ENCODE peak calls at places on chromosomes 12 and 14, in nine cellular contexts. Y, A, T, P, U, J, S, Q and O are unnamed samples.

GRCh38 chr12:117118838-117119591 is 19.8 kb upstream of the TESC start:
- DNase-seq in Y (no peak), A (no peak), T (no peak), P (no peak), U (no peak), J (no peak), S (no peak), Q (no peak), O (no peak)

GRCh38 chr12:193282-193681 is 20.7 kb downstream of the SLC6A12 start:
- DNase-seq in Y (no peak), A (no peak), T (no peak), P (no peak), U (no peak), J (no peak), S (peak; percentile 17), Q (no peak), O (no peak)

GRCh38 chr14:63713058-63713457 is 14.8 kb downstream of the SGPP1 start:
- DNase-seq in Y (no peak), A (no peak), T (no peak), P (no peak), U (no peak), J (no peak), S (no peak), Q (no peak), O (no peak)

GRCh38 chr12:5083955-5084849 is 40.5 kb downstream of the KCNA5 start:
- DNase-seq in Y (no peak), A (peak; percentile 73), T (peak; percentile 47), P (peak; percentile 66), U (peak; percentile 73), J (no peak), S (peak; percentile 60), Q (peak; percentile 33), O (no peak)

GRCh38 chr12:54036620-54037359 is 3.9 kb downstream of the HOXC5 start:
- DNase-seq in Y (no peak), A (no peak), T (peak; percentile 26), P (no peak), U (no peak), J (no peak), S (peak; percentile 76), Q (no peak), O (no peak)

GRCh38 chr12:110270125-110270962 is 10.7 kb upstream of the ATP2A2 start:
- DNase-seq in Y (no peak), A (no peak), T (peak; percentile 65), P (peak; percentile 65), U (no peak), J (no peak), S (peak; percentile 81), Q (peak; percentile 54), O (no peak)

GRCh38 chr12:58920102-58920955 is at the start of gene LRIG3:
- DNase-seq in Y (peak; percentile 92), A (peak; percentile 85), T (peak; percentile 96), P (peak; percentile 96), U (peak; percentile 76), J (no peak), S (peak; percentile 86), Q (peak; percentile 90), O (no peak)

GRCh38 chr14:41642402-41643195 is 35.9 kb downstream of the LRFN5 start:
- DNase-seq in Y (no peak), A (no peak), T (no peak), P (no peak), U (no peak), J (no peak), S (no peak), Q (no peak), O (no peak)

GRCh38 chr14:69610020-69610858 is 1.2 kb upstream of the SUSD6 start:
- DNase-seq in Y (no peak), A (no peak), T (no peak), P (no peak), U (no peak), J (no peak), S (no peak), Q (no peak), O (no peak)

GRCh38 chr12:71771069-71771468 is 16.4 kb downstream of the RAB21 start:
- DNase-seq in Y (no peak), A (no peak), T (no peak), P (no peak), U (no peak), J (no peak), S (peak; percentile 33), Q (no peak), O (no peak)

GRCh38 chr12:12720052-12720451 is 2.9 kb downstream of the CDKN1B start:
- DNase-seq in Y (no peak), A (no peak), T (no peak), P (no peak), U (no peak), J (no peak), S (no peak), Q (no peak), O (no peak)

GRCh38 chr12:47799357-47799955 is 20.2 kb downstream of the HDAC7 start:
- DNase-seq in Y (no peak), A (no peak), T (no peak), P (no peak), U (no peak), J (no peak), S (no peak), Q (no peak), O (no peak)

GRCh38 chr12:47801904-47802246 is 17.8 kb downstream of the HDAC7 start:
- DNase-seq in Y (no peak), A (no peak), T (no peak), P (no peak), U (no peak), J (no peak), S (no peak), Q (no peak), O (no peak)

GRCh38 chr12:47800582-47800981 is 19.1 kb downstream of the HDAC7 start:
- DNase-seq in Y (no peak), A (no peak), T (no peak), P (no peak), U (no peak), J (no peak), S (no peak), Q (no peak), O (no peak)

GRCh38 chr12:47802312-47802711 is 17.4 kb downstream of the HDAC7 start:
- DNase-seq in Y (no peak), A (no peak), T (no peak), P (no peak), U (no peak), J (no peak), S (no peak), Q (no peak), O (no peak)

DNA sequence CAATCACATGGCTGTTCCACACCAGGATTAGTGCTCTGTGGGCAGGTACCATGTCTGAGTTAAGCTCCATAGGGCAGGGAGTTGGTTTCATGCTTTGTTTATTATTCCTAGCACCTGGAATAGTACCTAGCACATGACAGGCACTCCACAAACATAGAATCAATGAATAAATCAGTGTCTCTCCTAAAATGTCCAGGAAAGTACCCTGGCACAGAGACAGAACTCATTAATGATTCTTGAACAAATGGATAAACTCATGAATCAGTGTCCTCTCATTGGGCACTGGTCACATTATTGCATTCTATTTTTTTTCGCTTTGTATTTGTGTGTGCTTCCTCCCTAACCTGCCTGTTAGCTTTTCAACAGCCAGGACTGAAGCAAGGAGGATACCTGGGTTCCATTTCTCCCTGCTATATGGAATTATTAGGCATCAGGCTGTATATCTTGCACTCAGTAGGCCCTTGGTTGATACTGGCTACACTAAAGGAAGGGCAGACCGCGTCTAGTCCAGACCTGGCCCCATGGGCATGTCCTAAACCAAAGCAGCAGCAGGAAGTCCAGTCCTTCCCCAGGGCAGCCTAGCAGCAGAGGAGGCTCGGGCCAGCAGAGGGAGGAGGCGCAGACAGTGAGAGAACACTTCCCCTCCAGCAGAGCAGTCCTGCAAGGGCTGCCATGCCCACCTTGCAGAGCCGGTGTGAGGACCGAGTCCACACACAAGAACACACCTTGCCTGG is 18.4 kb downstream of the HDAC7 start:
- DNase-seq in Y (no peak), A (no peak), T (no peak), P (no peak), U (no peak), J (no peak), S (no peak), Q (no peak), O (peak; percentile 69)
- TF ChIP-seq CTCF in Y (no peak), A (no peak), T (no peak), P (no peak), U (no peak), J (no peak), S (peak; percentile 29), Q (peak; percentile 30), O (no peak)

DNA sequence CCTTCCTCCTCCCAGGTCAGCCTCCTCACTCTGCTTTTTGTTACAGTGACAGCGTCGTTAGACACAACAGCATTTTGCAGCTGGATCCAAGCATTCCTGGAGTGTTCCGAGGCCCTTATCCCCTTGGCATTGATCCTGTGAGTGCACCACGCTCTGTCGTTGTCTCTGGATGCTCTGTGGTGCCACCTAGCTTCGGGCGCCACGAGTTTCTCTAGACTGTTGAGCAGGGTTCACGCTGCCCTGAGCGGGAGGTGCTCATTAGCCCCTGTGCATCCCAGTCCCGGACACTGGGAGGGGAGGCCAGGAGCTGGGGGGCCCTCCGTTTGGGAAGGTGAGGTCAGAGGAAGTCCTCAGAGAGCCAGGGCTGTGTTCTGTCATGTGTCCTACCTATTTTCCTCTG is 17.3 kb upstream of the DNAH10 start:
- DNase-seq in Y (no peak), A (no peak), T (no peak), P (no peak), U (no peak), J (no peak), S (no peak), Q (no peak), O (no peak)
- TF ChIP-seq CTCF in Y (no peak), A (no peak), T (peak; percentile 14), P (no peak), U (no peak), J (no peak), S (peak; percentile 10), Q (no peak), O (no peak)

GRCh38 chr12:102095677-102096263 is 24.1 kb downstream of the NUP37 start:
- DNase-seq in Y (no peak), A (peak; percentile 21), T (peak; percentile 12), P (peak; percentile 44), U (no peak), J (no peak), S (peak; percentile 45), Q (peak; percentile 10), O (no peak)
- TF ChIP-seq CTCF in Y (peak; percentile 17), A (peak; percentile 26), T (peak; percentile 20), P (peak; percentile 67), U (peak; percentile 65), J (peak; percentile 45), S (peak; percentile 42), Q (peak; percentile 30), O (peak; percentile 36)

GRCh38 chr14:51554953-51555352 is 96.8 kb upstream of the FRMD6 start:
- DNase-seq in Y (no peak), A (peak; percentile 21), T (no peak), P (no peak), U (no peak), J (no peak), S (peak; percentile 62), Q (peak; percentile 49), O (no peak)

GRCh38 chr14:51554339-51554920 is 97.3 kb upstream of the FRMD6 start:
- DNase-seq in Y (no peak), A (no peak), T (no peak), P (no peak), U (no peak), J (no peak), S (peak; percentile 84), Q (peak; percentile 91), O (no peak)

GRCh38 chr14:51548187-51548586 is 103.5 kb upstream of the FRMD6 start:
- DNase-seq in Y (no peak), A (no peak), T (no peak), P (no peak), U (no peak), J (no peak), S (peak; percentile 54), Q (no peak), O (no peak)

GRCh38 chr14:51552768-51553426 is 98.8 kb upstream of the FRMD6 start:
- DNase-seq in Y (no peak), A (no peak), T (peak; percentile 24), P (peak; percentile 22), U (no peak), J (no peak), S (no peak), Q (no peak), O (no peak)

GRCh38 chr14:51552275-51552674 is 99.4 kb upstream of the FRMD6 start:
- DNase-seq in Y (no peak), A (no peak), T (no peak), P (no peak), U (no peak), J (no peak), S (no peak), Q (no peak), O (no peak)
- TF ChIP-seq CTCF in Y (no peak), A (no peak), T (no peak), P (no peak), U (no peak), J (no peak), S (peak; percentile 2), Q (no peak), O (no peak)